ENCODE peak calls at places on chromosome 21, in seven cellular contexts. One of them, this sample, is unnamed.

GRCh38 chr21:41884501-41885030 is 5.4 kb upstream of the PRDM15 start:
- DNase-seq in endothelial cell: no peak
- DNase-seq in M059J: no peak
- DNase-seq in MV-4-11: no peak
- DNase-seq in CD8-positive, alpha-beta T cell: no peak
- DNase-seq in adrenal gland: no peak
- DNase-seq in progenitor cell of endocrine pancreas: no peak
- DNase-seq in this sample: no peak

GRCh38 chr21:37370152-37371040 is 3.8 kb downstream of the DYRK1A start:
- DNase-seq in endothelial cell: no peak
- DNase-seq in M059J: peak; percentile 62
- DNase-seq in MV-4-11: peak; percentile 84
- DNase-seq in CD8-positive, alpha-beta T cell: no peak
- DNase-seq in adrenal gland: no peak
- DNase-seq in progenitor cell of endocrine pancreas: no peak
- DNase-seq in this sample: peak; percentile 23

GRCh38 chr21:42360317-42360716 is 6.0 kb downstream of the TFF1 start:
- DNase-seq in endothelial cell: no peak
- DNase-seq in M059J: no peak
- DNase-seq in MV-4-11: no peak
- DNase-seq in CD8-positive, alpha-beta T cell: no peak
- DNase-seq in adrenal gland: no peak
- DNase-seq in progenitor cell of endocrine pancreas: no peak
- DNase-seq in this sample: peak; percentile 23

GRCh38 chr21:35962917-35963316 is 97.4 kb downstream of the SETD4 start:
- DNase-seq in endothelial cell: no peak
- DNase-seq in M059J: no peak
- DNase-seq in MV-4-11: no peak
- DNase-seq in CD8-positive, alpha-beta T cell: no peak
- DNase-seq in adrenal gland: no peak
- DNase-seq in progenitor cell of endocrine pancreas: no peak
- DNase-seq in this sample: no peak

GRCh38 chr21:42403611-42404231 is at the start of gene UBASH3A:
- DNase-seq in endothelial cell: no peak
- DNase-seq in M059J: no peak
- DNase-seq in MV-4-11: no peak
- DNase-seq in CD8-positive, alpha-beta T cell: peak; percentile 84
- DNase-seq in adrenal gland: no peak
- DNase-seq in progenitor cell of endocrine pancreas: no peak
- DNase-seq in this sample: no peak

GRCh38 chr21:42942244-42942643 is 16.8 kb upstream of the ERVH48-1 start:
- DNase-seq in endothelial cell: no peak
- DNase-seq in M059J: no peak
- DNase-seq in MV-4-11: no peak
- DNase-seq in CD8-positive, alpha-beta T cell: no peak
- DNase-seq in adrenal gland: no peak
- DNase-seq in progenitor cell of endocrine pancreas: no peak
- DNase-seq in this sample: no peak

GRCh38 chr21:14046401-14046800 is 164.4 kb downstream of the LIPI start:
- DNase-seq in endothelial cell: no peak
- DNase-seq in M059J: no peak
- DNase-seq in MV-4-11: no peak
- DNase-seq in CD8-positive, alpha-beta T cell: no peak
- DNase-seq in adrenal gland: no peak
- DNase-seq in progenitor cell of endocrine pancreas: no peak
- DNase-seq in this sample: no peak

GRCh38 chr21:30839304-30839703 is 9.7 kb upstream of the KRTAP7-1 start:
- DNase-seq in endothelial cell: peak; percentile 60
- DNase-seq in M059J: peak; percentile 13
- DNase-seq in MV-4-11: peak; percentile 9
- DNase-seq in CD8-positive, alpha-beta T cell: no peak
- DNase-seq in adrenal gland: no peak
- DNase-seq in progenitor cell of endocrine pancreas: peak; percentile 33
- DNase-seq in this sample: peak; percentile 69

GRCh38 chr21:38768385-38769071 is 37.2 kb upstream of the ETS2 start:
- DNase-seq in endothelial cell: no peak
- DNase-seq in M059J: peak; percentile 95
- DNase-seq in MV-4-11: no peak
- DNase-seq in CD8-positive, alpha-beta T cell: peak; percentile 59
- DNase-seq in adrenal gland: no peak
- DNase-seq in progenitor cell of endocrine pancreas: no peak
- DNase-seq in this sample: peak; percentile 64

GRCh38 chr21:40841524-40842196 is 5.3 kb downstream of the DSCAM start:
- DNase-seq in endothelial cell: peak; percentile 63
- DNase-seq in M059J: peak; percentile 37
- DNase-seq in MV-4-11: no peak
- DNase-seq in CD8-positive, alpha-beta T cell: no peak
- DNase-seq in adrenal gland: peak; percentile 33
- DNase-seq in progenitor cell of endocrine pancreas: peak; percentile 69
- DNase-seq in this sample: peak; percentile 72

GRCh38 chr21:29208044-29208665 is 77.7 kb downstream of the MAP3K7CL start:
- DNase-seq in endothelial cell: no peak
- DNase-seq in M059J: no peak
- DNase-seq in MV-4-11: no peak
- DNase-seq in CD8-positive, alpha-beta T cell: no peak
- DNase-seq in adrenal gland: no peak
- DNase-seq in progenitor cell of endocrine pancreas: no peak
- DNase-seq in this sample: no peak

GRCh38 chr21:15005391-15005790 is 59.4 kb downstream of the NRIP1 start:
- DNase-seq in endothelial cell: no peak
- DNase-seq in M059J: no peak
- DNase-seq in MV-4-11: no peak
- DNase-seq in CD8-positive, alpha-beta T cell: peak; percentile 57
- DNase-seq in adrenal gland: peak; percentile 47
- DNase-seq in progenitor cell of endocrine pancreas: no peak
- DNase-seq in this sample: no peak

GRCh38 chr21:42320791-42321190 is 5.6 kb upstream of the TFF3 start:
- DNase-seq in endothelial cell: no peak
- DNase-seq in M059J: no peak
- DNase-seq in MV-4-11: no peak
- DNase-seq in CD8-positive, alpha-beta T cell: no peak
- DNase-seq in adrenal gland: no peak
- DNase-seq in progenitor cell of endocrine pancreas: no peak
- DNase-seq in this sample: no peak

GRCh38 chr21:8993284-8993942 is 1528.0 kb upstream of the TPTE start:
- DNase-seq in endothelial cell: no peak
- DNase-seq in M059J: no peak
- DNase-seq in MV-4-11: no peak
- DNase-seq in CD8-positive, alpha-beta T cell: no peak
- DNase-seq in adrenal gland: no peak
- DNase-seq in progenitor cell of endocrine pancreas: no peak
- DNase-seq in this sample: peak; percentile 92

GRCh38 chr21:46122241-46122671 is 24.3 kb downstream of the COL6A2 start:
- DNase-seq in endothelial cell: no peak
- DNase-seq in M059J: peak; percentile 44
- DNase-seq in MV-4-11: no peak
- DNase-seq in CD8-positive, alpha-beta T cell: no peak
- DNase-seq in adrenal gland: peak; percentile 7
- DNase-seq in progenitor cell of endocrine pancreas: peak; percentile 3
- DNase-seq in this sample: peak; percentile 63

GRCh38 chr21:28793043-28793442 is 199.6 kb downstream of the LTN1 start:
- DNase-seq in endothelial cell: no peak
- DNase-seq in M059J: peak; percentile 30
- DNase-seq in MV-4-11: no peak
- DNase-seq in CD8-positive, alpha-beta T cell: no peak
- DNase-seq in adrenal gland: no peak
- DNase-seq in progenitor cell of endocrine pancreas: no peak
- DNase-seq in this sample: no peak

GRCh38 chr21:36852293-36852692 is 114.2 kb downstream of the HLCS start:
- DNase-seq in endothelial cell: no peak
- DNase-seq in M059J: no peak
- DNase-seq in MV-4-11: no peak
- DNase-seq in CD8-positive, alpha-beta T cell: no peak
- DNase-seq in adrenal gland: no peak
- DNase-seq in progenitor cell of endocrine pancreas: no peak
- DNase-seq in this sample: no peak

GRCh38 chr21:20999567-21000169 is 1.5 kb downstream of the NCAM2 start:
- DNase-seq in endothelial cell: peak; percentile 62
- DNase-seq in M059J: peak; percentile 35
- DNase-seq in MV-4-11: peak; percentile 55
- DNase-seq in CD8-positive, alpha-beta T cell: no peak
- DNase-seq in adrenal gland: peak; percentile 55
- DNase-seq in progenitor cell of endocrine pancreas: no peak
- DNase-seq in this sample: peak; percentile 27

GRCh38 chr21:38352536-38353219 is 95.9 kb downstream of the KCNJ15 start:
- DNase-seq in endothelial cell: peak; percentile 81
- DNase-seq in M059J: peak; percentile 85
- DNase-seq in MV-4-11: no peak
- DNase-seq in CD8-positive, alpha-beta T cell: no peak
- DNase-seq in adrenal gland: peak; percentile 55
- DNase-seq in progenitor cell of endocrine pancreas: peak; percentile 47
- DNase-seq in this sample: peak; percentile 86

GRCh38 chr21:33856893-33857527 is 58.6 kb downstream of the ATP5PO start:
- DNase-seq in endothelial cell: no peak
- DNase-seq in M059J: peak; percentile 38
- DNase-seq in MV-4-11: no peak
- DNase-seq in CD8-positive, alpha-beta T cell: no peak
- DNase-seq in adrenal gland: peak; percentile 50
- DNase-seq in progenitor cell of endocrine pancreas: no peak
- DNase-seq in this sample: no peak

This sample was measured in Daoy.